ENCODE peak calls at places on chromosomes 6 and 20, in nine cellular contexts. One of them, this sample, is unnamed.

GRCh38 chr6:9250852-9251251 is 815.5 kb upstream of the SLC35B3 start:
- DNase-seq in CD4-positive, CD25-positive, alpha-beta regulatory T cell: no peak
- DNase-seq in spleen: no peak
- DNase-seq in A549: no peak
- DNase-seq in Panc1: peak
- DNase-seq in H1: peak
- DNase-seq in heart left ventricle: no peak
- DNase-seq in AG04450: peak
- DNase-seq in gastrocnemius medialis: no peak
- DNase-seq in this sample: no peak

GRCh38 chr6:33633462-33634158 is 12.5 kb downstream of the ITPR3 start:
- DNase-seq in spleen: peak
- DNase-seq in H1: no peak
- DNase-seq in gastrocnemius medialis: peak
- DNase-seq in heart left ventricle: peak
- DNase-seq in CD4-positive, CD25-positive, alpha-beta regulatory T cell: peak
- DNase-seq in Panc1: no peak
- DNase-seq in A549: peak
- DNase-seq in AG04450: no peak
- DNase-seq in this sample: no peak

GRCh38 chr6:119446623-119447008 is 97.1 kb upstream of the MAN1A1 start:
- DNase-seq in H1: no peak
- DNase-seq in heart left ventricle: peak
- DNase-seq in A549: no peak
- DNase-seq in AG04450: peak
- DNase-seq in CD4-positive, CD25-positive, alpha-beta regulatory T cell: no peak
- DNase-seq in Panc1: no peak
- DNase-seq in spleen: no peak
- DNase-seq in gastrocnemius medialis: peak
- DNase-seq in this sample: no peak

GRCh38 chr6:33714385-33715040 is 3.0 kb upstream of the UQCC2 start:
- DNase-seq in heart left ventricle: no peak
- DNase-seq in AG04450: no peak
- DNase-seq in A549: no peak
- DNase-seq in H1: no peak
- DNase-seq in spleen: peak
- DNase-seq in Panc1: no peak
- DNase-seq in CD4-positive, CD25-positive, alpha-beta regulatory T cell: no peak
- DNase-seq in gastrocnemius medialis: no peak
- DNase-seq in this sample: no peak

GRCh38 chr6:148332088-148332487 is 10.6 kb upstream of the SASH1 start:
- DNase-seq in AG04450: no peak
- DNase-seq in spleen: no peak
- DNase-seq in heart left ventricle: no peak
- DNase-seq in Panc1: no peak
- DNase-seq in A549: no peak
- DNase-seq in H1: no peak
- DNase-seq in gastrocnemius medialis: no peak
- DNase-seq in CD4-positive, CD25-positive, alpha-beta regulatory T cell: no peak
- DNase-seq in this sample: no peak

GRCh38 chr6:42674780-42675179 is 47.6 kb downstream of the PRPH2 start:
- DNase-seq in H1: no peak
- DNase-seq in CD4-positive, CD25-positive, alpha-beta regulatory T cell: no peak
- DNase-seq in gastrocnemius medialis: peak
- DNase-seq in heart left ventricle: no peak
- DNase-seq in AG04450: no peak
- DNase-seq in Panc1: no peak
- DNase-seq in A549: no peak
- DNase-seq in spleen: no peak
- DNase-seq in this sample: no peak

GRCh38 chr20:9501473-9501872 is 12.9 kb upstream of the LAMP5 start:
- DNase-seq in AG04450: no peak
- DNase-seq in A549: no peak
- DNase-seq in H1: no peak
- DNase-seq in CD4-positive, CD25-positive, alpha-beta regulatory T cell: no peak
- DNase-seq in heart left ventricle: no peak
- DNase-seq in spleen: no peak
- DNase-seq in Panc1: no peak
- DNase-seq in gastrocnemius medialis: no peak
- DNase-seq in this sample: no peak

GRCh38 chr6:71294121-71294523 is 5.5 kb downstream of the OGFRL1 start:
- DNase-seq in spleen: no peak
- DNase-seq in H1: no peak
- DNase-seq in CD4-positive, CD25-positive, alpha-beta regulatory T cell: no peak
- DNase-seq in heart left ventricle: no peak
- DNase-seq in gastrocnemius medialis: no peak
- DNase-seq in AG04450: peak
- DNase-seq in Panc1: no peak
- DNase-seq in A549: no peak
- DNase-seq in this sample: no peak

GRCh38 chr6:36867471-36868224 is 7.0 kb downstream of the PPIL1 start:
- DNase-seq in gastrocnemius medialis: no peak
- DNase-seq in spleen: no peak
- DNase-seq in Panc1: no peak
- DNase-seq in AG04450: no peak
- DNase-seq in heart left ventricle: peak
- DNase-seq in CD4-positive, CD25-positive, alpha-beta regulatory T cell: no peak
- DNase-seq in A549: no peak
- DNase-seq in H1: no peak
- DNase-seq in this sample: no peak

GRCh38 chr6:1442929-1443328 is 53.6 kb downstream of the FOXF2 start:
- DNase-seq in heart left ventricle: no peak
- DNase-seq in AG04450: no peak
- DNase-seq in A549: no peak
- DNase-seq in CD4-positive, CD25-positive, alpha-beta regulatory T cell: no peak
- DNase-seq in spleen: no peak
- DNase-seq in Panc1: no peak
- DNase-seq in gastrocnemius medialis: no peak
- DNase-seq in H1: no peak
- DNase-seq in this sample: no peak

GRCh38 chr6:164167873-164168405 is 753.4 kb downstream of the QKI start:
- DNase-seq in Panc1: no peak
- DNase-seq in H1: no peak
- DNase-seq in AG04450: no peak
- DNase-seq in heart left ventricle: no peak
- DNase-seq in CD4-positive, CD25-positive, alpha-beta regulatory T cell: no peak
- DNase-seq in spleen: no peak
- DNase-seq in gastrocnemius medialis: no peak
- DNase-seq in A549: no peak
- DNase-seq in this sample: no peak

GRCh38 chr6:134173007-134173690 is 120.7 kb upstream of the SLC2A12 start:
- DNase-seq in gastrocnemius medialis: no peak
- DNase-seq in A549: no peak
- DNase-seq in AG04450: no peak
- DNase-seq in heart left ventricle: no peak
- DNase-seq in spleen: no peak
- DNase-seq in Panc1: no peak
- DNase-seq in H1: no peak
- DNase-seq in CD4-positive, CD25-positive, alpha-beta regulatory T cell: no peak
- DNase-seq in this sample: no peak
- H3K4me3 ChIP-seq in gastrocnemius medialis: peak
- H3K4me3 ChIP-seq in A549: peak
- H3K4me3 ChIP-seq in AG04450: peak
- H3K4me3 ChIP-seq in heart left ventricle: peak
- H3K4me3 ChIP-seq in spleen: peak
- H3K4me3 ChIP-seq in Panc1: peak
- H3K4me3 ChIP-seq in H1: no peak
- H3K4me3 ChIP-seq in CD4-positive, CD25-positive, alpha-beta regulatory T cell: peak
- H3K4me3 ChIP-seq in this sample: peak

GRCh38 chr20:3898639-3899038 is 9.5 kb downstream of the PANK2 start:
- DNase-seq in AG04450: no peak
- DNase-seq in heart left ventricle: no peak
- DNase-seq in A549: no peak
- DNase-seq in spleen: no peak
- DNase-seq in CD4-positive, CD25-positive, alpha-beta regulatory T cell: no peak
- DNase-seq in H1: no peak
- DNase-seq in Panc1: no peak
- DNase-seq in gastrocnemius medialis: no peak
- DNase-seq in this sample: no peak

GRCh38 chr20:3902041-3902440 is 12.9 kb downstream of the PANK2 start:
- DNase-seq in A549: no peak
- DNase-seq in Panc1: no peak
- DNase-seq in CD4-positive, CD25-positive, alpha-beta regulatory T cell: no peak
- DNase-seq in spleen: no peak
- DNase-seq in H1: no peak
- DNase-seq in gastrocnemius medialis: no peak
- DNase-seq in AG04450: no peak
- DNase-seq in heart left ventricle: no peak
- DNase-seq in this sample: no peak

GRCh38 chr20:3901028-3901746 is 12.0 kb downstream of the PANK2 start:
- DNase-seq in gastrocnemius medialis: no peak
- DNase-seq in spleen: no peak
- DNase-seq in CD4-positive, CD25-positive, alpha-beta regulatory T cell: no peak
- DNase-seq in Panc1: no peak
- DNase-seq in H1: no peak
- DNase-seq in AG04450: no peak
- DNase-seq in A549: no peak
- DNase-seq in heart left ventricle: no peak
- DNase-seq in this sample: no peak

GRCh38 chr20:3902446-3902845 is 13.3 kb downstream of the PANK2 start:
- DNase-seq in Panc1: no peak
- DNase-seq in CD4-positive, CD25-positive, alpha-beta regulatory T cell: no peak
- DNase-seq in gastrocnemius medialis: no peak
- DNase-seq in AG04450: no peak
- DNase-seq in heart left ventricle: no peak
- DNase-seq in spleen: no peak
- DNase-seq in H1: no peak
- DNase-seq in A549: no peak
- DNase-seq in this sample: no peak

GRCh38 chr20:3900187-3900604 is 11.0 kb downstream of the PANK2 start:
- DNase-seq in AG04450: no peak
- DNase-seq in CD4-positive, CD25-positive, alpha-beta regulatory T cell: no peak
- DNase-seq in A549: no peak
- DNase-seq in Panc1: no peak
- DNase-seq in heart left ventricle: no peak
- DNase-seq in spleen: no peak
- DNase-seq in H1: no peak
- DNase-seq in gastrocnemius medialis: no peak
- DNase-seq in this sample: no peak
- H3K4me3 ChIP-seq in AG04450: no peak
- H3K4me3 ChIP-seq in CD4-positive, CD25-positive, alpha-beta regulatory T cell: peak
- H3K4me3 ChIP-seq in A549: no peak
- H3K4me3 ChIP-seq in Panc1: no peak
- H3K4me3 ChIP-seq in heart left ventricle: no peak
- H3K4me3 ChIP-seq in spleen: no peak
- H3K4me3 ChIP-seq in H1: no peak
- H3K4me3 ChIP-seq in gastrocnemius medialis: no peak
- H3K4me3 ChIP-seq in this sample: no peak

DNA sequence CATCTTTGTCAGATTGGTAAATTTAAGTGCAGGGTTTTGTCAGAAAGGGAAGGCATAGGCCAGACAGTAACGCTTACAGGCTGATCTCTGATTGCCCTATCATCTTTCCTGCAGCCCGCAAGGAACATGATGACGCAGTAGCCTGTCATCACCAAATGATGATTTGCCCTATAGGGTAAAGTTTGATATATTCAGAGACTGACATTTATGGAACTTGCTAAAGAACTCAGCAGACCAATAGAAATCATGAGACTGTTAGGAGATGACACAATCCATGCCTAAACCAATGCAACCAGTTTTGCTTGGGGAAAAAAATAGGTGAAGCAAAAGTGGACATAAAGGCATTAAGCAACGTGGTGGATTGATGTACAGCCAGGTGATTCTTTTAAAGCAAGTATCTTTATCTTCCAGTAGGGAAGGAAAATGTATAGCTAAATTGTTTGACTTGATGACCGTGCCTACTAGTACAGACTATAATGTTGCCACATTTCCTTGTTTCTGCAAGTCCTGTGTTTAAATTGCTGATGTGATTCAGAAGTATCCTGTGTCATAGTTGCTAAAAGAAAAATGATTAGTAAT is 2.4 kb downstream of the NUS1 start:
- DNase-seq in spleen: no peak
- DNase-seq in H1: no peak
- DNase-seq in AG04450: no peak
- DNase-seq in CD4-positive, CD25-positive, alpha-beta regulatory T cell: no peak
- DNase-seq in heart left ventricle: no peak
- DNase-seq in gastrocnemius medialis: no peak
- DNase-seq in Panc1: peak
- DNase-seq in A549: no peak
- DNase-seq in this sample: no peak
- H3K4me3 ChIP-seq in spleen: peak
- H3K4me3 ChIP-seq in H1: no peak
- H3K4me3 ChIP-seq in AG04450: peak
- H3K4me3 ChIP-seq in CD4-positive, CD25-positive, alpha-beta regulatory T cell: peak
- H3K4me3 ChIP-seq in heart left ventricle: peak
- H3K4me3 ChIP-seq in gastrocnemius medialis: peak
- H3K4me3 ChIP-seq in Panc1: no peak
- H3K4me3 ChIP-seq in A549: no peak
- H3K4me3 ChIP-seq in this sample: no peak

GRCh38 chr20:11919046-11919445 is 1.4 kb downstream of the BTBD3 start:
- DNase-seq in gastrocnemius medialis: no peak
- DNase-seq in A549: no peak
- DNase-seq in CD4-positive, CD25-positive, alpha-beta regulatory T cell: no peak
- DNase-seq in spleen: no peak
- DNase-seq in H1: no peak
- DNase-seq in AG04450: no peak
- DNase-seq in Panc1: no peak
- DNase-seq in heart left ventricle: peak
- DNase-seq in this sample: no peak

GRCh38 chr20:11918280-11918952 is 723 bp downstream of the BTBD3 start:
- DNase-seq in spleen: no peak
- DNase-seq in Panc1: no peak
- DNase-seq in heart left ventricle: no peak
- DNase-seq in CD4-positive, CD25-positive, alpha-beta regulatory T cell: no peak
- DNase-seq in H1: no peak
- DNase-seq in AG04450: no peak
- DNase-seq in gastrocnemius medialis: no peak
- DNase-seq in A549: no peak
- DNase-seq in this sample: no peak

GRCh38 chr20:11919571-11919970 is 1.9 kb downstream of the BTBD3 start:
- DNase-seq in A549: no peak
- DNase-seq in CD4-positive, CD25-positive, alpha-beta regulatory T cell: no peak
- DNase-seq in Panc1: no peak
- DNase-seq in H1: no peak
- DNase-seq in spleen: no peak
- DNase-seq in gastrocnemius medialis: no peak
- DNase-seq in AG04450: no peak
- DNase-seq in heart left ventricle: no peak
- DNase-seq in this sample: no peak

GRCh38 chr20:11920083-11920482 is 2.4 kb downstream of the BTBD3 start:
- DNase-seq in Panc1: no peak
- DNase-seq in AG04450: no peak
- DNase-seq in gastrocnemius medialis: no peak
- DNase-seq in CD4-positive, CD25-positive, alpha-beta regulatory T cell: no peak
- DNase-seq in A549: no peak
- DNase-seq in H1: no peak
- DNase-seq in heart left ventricle: no peak
- DNase-seq in spleen: no peak
- DNase-seq in this sample: no peak

DNA sequence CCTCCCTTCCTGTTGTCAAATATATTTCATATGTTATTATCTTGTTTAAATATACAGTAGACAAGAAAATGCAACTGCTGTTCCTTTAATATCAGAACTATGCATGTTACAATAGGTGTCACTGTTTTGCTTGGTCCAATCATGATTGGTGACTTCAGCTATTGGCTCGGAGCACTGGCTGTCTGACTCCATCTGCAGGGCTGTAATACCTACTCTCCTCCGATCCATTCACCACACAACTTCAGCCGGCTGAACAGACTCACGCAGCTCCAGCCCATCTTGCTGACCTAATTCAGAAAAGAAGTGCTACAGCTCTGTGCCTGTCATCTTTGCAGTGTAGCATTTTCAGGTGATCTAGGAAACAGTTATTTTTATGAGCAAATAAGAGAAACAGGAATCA is at the start of gene BTBD3:
- DNase-seq in CD4-positive, CD25-positive, alpha-beta regulatory T cell: no peak
- DNase-seq in AG04450: peak
- DNase-seq in Panc1: no peak
- DNase-seq in spleen: no peak
- DNase-seq in H1: no peak
- DNase-seq in heart left ventricle: peak
- DNase-seq in gastrocnemius medialis: peak
- DNase-seq in A549: no peak
- DNase-seq in this sample: no peak
- H3K4me3 ChIP-seq in CD4-positive, CD25-positive, alpha-beta regulatory T cell: no peak
- H3K4me3 ChIP-seq in AG04450: peak
- H3K4me3 ChIP-seq in Panc1: no peak
- H3K4me3 ChIP-seq in spleen: peak
- H3K4me3 ChIP-seq in H1: no peak
- H3K4me3 ChIP-seq in heart left ventricle: peak
- H3K4me3 ChIP-seq in gastrocnemius medialis: peak
- H3K4me3 ChIP-seq in A549: no peak
- H3K4me3 ChIP-seq in this sample: no peak

This sample was measured in CD8-positive, alpha-beta T cell.